ENCODE peak calls at places on chromosomes 2 and 18, in nine cellular contexts. Z, R, C, G, T, B, L, D and F are unnamed samples.

GRCh38 chr2:25176541-25177368 is 8.4 kb upstream of the POMC start:
- DNase-seq in B (no peak), G (no peak), L (no peak), R (no peak), C (no peak), Z (no peak), T (no peak), D (peak), F (peak)

GRCh38 chr2:172052000-172052983 is 33.0 kb upstream of the DLX1 start:
- DNase-seq in R (no peak), L (no peak), D (no peak), G (no peak), C (no peak), B (no peak), T (no peak), Z (no peak), F (no peak)

GRCh38 chr18:2655954-2656236 is 369 bp downstream of the SMCHD1 start:
- DNase-seq in T (peak), L (no peak), D (no peak), C (no peak), R (no peak), Z (no peak), B (no peak), G (peak), F (no peak)

GRCh38 chr18:47644896-47645295 is 285.6 kb downstream of the SMAD2 start:
- DNase-seq in C (no peak), R (no peak), Z (no peak), B (peak), G (no peak), L (no peak), T (no peak), D (no peak), F (no peak)

GRCh38 chr2:172623249-172623965 is 67.5 kb downstream of the PDK1 start:
- DNase-seq in C (peak), G (no peak), Z (no peak), T (no peak), D (no peak), R (no peak), B (no peak), L (no peak), F (no peak)

GRCh38 chr2:218516614-218517013 is 51.5 kb downstream of the USP37 start:
- DNase-seq in T (no peak), L (no peak), G (no peak), D (no peak), C (no peak), B (peak), Z (no peak), R (peak), F (no peak)

GRCh38 chr2:55862673-55863390 is 60.8 kb downstream of the EFEMP1 start:
- DNase-seq in B (peak), L (no peak), G (no peak), Z (peak), D (no peak), C (peak), T (peak), R (no peak), F (no peak)

GRCh38 chr2:1584051-1584531 is 160.2 kb downstream of the PXDN start:
- DNase-seq in L (no peak), B (no peak), C (no peak), R (no peak), Z (no peak), D (no peak), G (no peak), T (no peak), F (no peak)

GRCh38 chr18:70149156-70149555 is 56.3 kb downstream of the RTTN start:
- DNase-seq in T (no peak), L (no peak), C (no peak), R (no peak), D (no peak), G (no peak), Z (no peak), B (no peak), F (no peak)

DNA sequence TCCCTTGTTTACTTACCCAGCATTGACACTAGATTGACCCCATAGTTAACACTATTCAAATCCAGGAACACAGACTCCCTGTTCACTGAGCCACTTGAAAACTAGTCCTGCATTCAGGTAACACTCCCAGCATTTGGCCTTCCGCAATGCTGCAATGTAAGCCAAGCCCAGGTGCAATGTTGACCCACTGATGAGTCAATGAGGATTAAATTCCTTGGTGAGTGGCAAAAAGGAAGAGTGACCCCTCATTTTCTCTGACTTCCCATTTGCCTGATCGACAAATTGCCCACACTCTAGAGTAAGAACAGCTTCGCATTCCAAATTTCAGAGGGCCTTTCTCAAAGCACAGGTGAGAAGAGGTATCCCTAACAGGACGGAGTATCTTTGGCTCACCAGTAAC is 251.9 kb downstream of the FBXO15 start:
- DNase-seq in Z (peak), R (no peak), C (no peak), L (no peak), B (peak), D (no peak), G (no peak), T (no peak), F (no peak)
- TF ChIP-seq CTCF in Z (no peak), R (no peak), C (no peak), L (no peak), B (no peak), D (no peak), G (no peak), T (no peak), F (no peak)

DNA sequence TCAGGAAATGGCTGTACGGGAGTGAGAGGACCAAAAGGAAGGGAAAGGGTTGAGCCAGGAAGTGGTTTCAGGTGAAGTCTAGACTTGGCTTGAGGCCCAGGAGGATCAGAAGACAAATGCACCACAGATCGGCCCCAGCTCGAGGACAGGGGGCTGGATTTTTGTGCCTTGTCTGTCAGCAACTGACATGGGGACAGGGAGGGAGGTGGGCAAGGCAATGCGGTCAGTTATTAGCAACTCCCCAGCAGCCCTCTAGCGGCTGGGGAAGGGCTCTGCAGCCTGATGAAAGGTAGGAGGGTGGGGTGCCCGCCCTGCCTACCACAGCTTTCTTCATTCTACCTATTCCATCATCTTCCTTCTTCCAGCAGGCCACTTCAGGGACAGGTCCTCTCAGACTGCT is 50.0 kb downstream of the CPO start:
- DNase-seq in L (peak), B (peak), C (no peak), D (peak), T (no peak), Z (peak), G (peak), R (peak), F (no peak)
- TF ChIP-seq CTCF in L (peak), B (peak), C (peak), D (peak), T (peak), Z (peak), G (peak), R (peak), F (peak)

GRCh38 chr2:117537030-117537429 is 277.5 kb upstream of the DDX18 start:
- DNase-seq in C (no peak), L (no peak), G (no peak), D (no peak), B (no peak), R (no peak), Z (no peak), T (no peak), F (no peak)
- TF ChIP-seq CTCF in C (no peak), L (no peak), G (no peak), D (no peak), B (no peak), R (no peak), Z (no peak), T (no peak), F (no peak)

GRCh38 chr2:38591152-38591551 is 11.6 kb downstream of the HNRNPLL start:
- DNase-seq in B (no peak), D (no peak), C (no peak), G (no peak), L (no peak), R (no peak), Z (no peak), T (no peak), F (no peak)

GRCh38 chr2:38592951-38593350 is 9.8 kb downstream of the HNRNPLL start:
- DNase-seq in L (no peak), T (no peak), B (peak), R (no peak), G (no peak), D (no peak), C (no peak), Z (no peak), F (no peak)

GRCh38 chr2:38586926-38587325 is 15.8 kb downstream of the HNRNPLL start:
- DNase-seq in D (no peak), B (no peak), Z (no peak), T (no peak), G (no peak), R (no peak), L (no peak), C (no peak), F (no peak)

GRCh38 chr2:38590053-38590452 is 12.7 kb downstream of the HNRNPLL start:
- DNase-seq in G (no peak), B (no peak), T (no peak), C (no peak), L (no peak), D (no peak), Z (no peak), R (no peak), F (no peak)
- TF ChIP-seq CTCF in G (peak), B (no peak), T (no peak), C (peak), L (no peak), D (peak), Z (no peak), R (peak), F (peak)

GRCh38 chr18:31553800-31554199 is 37.9 kb upstream of the TTR start:
- DNase-seq in R (no peak), D (no peak), G (no peak), T (no peak), Z (peak), L (no peak), C (no peak), B (peak), F (no peak)
- TF ChIP-seq CTCF in R (no peak), D (peak), G (peak), T (no peak), Z (peak), L (no peak), C (peak), B (peak), F (peak)

GRCh38 chr2:240888130-240888889 is 7.6 kb downstream of the MAB21L4 start:
- DNase-seq in T (no peak), C (no peak), R (no peak), Z (no peak), D (peak), G (no peak), L (no peak), B (no peak), F (no peak)
- TF ChIP-seq CTCF in T (no peak), C (no peak), R (no peak), Z (no peak), D (no peak), G (no peak), L (no peak), B (no peak), F (no peak)